ENCODE peak calls at places on chromosomes 13 and 19, in six cellular contexts. O is OCI-LY7, D is transverse colon, Q is mammary epithelial cell, L is adrenal gland, G is A549. V is an unnamed sample. For H3K9me3, the result is how much of the 10 kb centered on the place peaks cover.

GRCh38 chr19:44625531-44626066 is 12.2 kb downstream of the IGSF23 start:
- DNase-seq in O (no peak), D (no peak), Q (no peak), L (no peak), G (no peak), V (no peak)

GRCh38 chr19:3970313-3970807 is 539 bp downstream of the DAPK3 start:
- DNase-seq in O (no peak), D (no peak), Q (no peak), L (no peak), G (no peak), V (no peak)

GRCh38 chr13:78067290-78067689 is 148.7 kb upstream of the EDNRB start:
- DNase-seq in O (no peak), D (no peak), Q (no peak), L (no peak), G (no peak), V (no peak)

GRCh38 chr13:113275387-113275786 is 21.7 kb upstream of the LAMP1 start:
- DNase-seq in O (peak), D (peak), Q (peak), L (peak), G (peak), V (peak)

GRCh38 chr19:15810335-15810734 is 5.1 kb downstream of the OR10H1 start:
- DNase-seq in O (peak), D (peak), Q (peak), L (no peak), G (peak), V (peak)

GRCh38 chr13:80297094-80297493 is 43.8 kb downstream of the SPRY2 start:
- DNase-seq in O (no peak), D (no peak), Q (no peak), L (no peak), G (no peak), V (no peak)

GRCh38 chr13:20151612-20152011 is 9.2 kb downstream of the GJA3 start:
- DNase-seq in O (no peak), D (no peak), Q (no peak), L (no peak), G (no peak), V (no peak)

GRCh38 chr19:33763661-33764343 is 32.9 kb upstream of the KCTD15 start:
- DNase-seq in O (no peak), D (no peak), Q (no peak), L (no peak), G (no peak), V (no peak)

GRCh38 chr13:30711375-30711774 is 24.0 kb upstream of the ALOX5AP start:
- DNase-seq in O (no peak), D (no peak), Q (peak), L (no peak), G (peak), V (no peak)

GRCh38 chr13:112826565-112826964 is 136.7 kb downstream of the ATP11A start:
- DNase-seq in O (no peak), D (no peak), Q (no peak), L (no peak), G (no peak), V (no peak)

GRCh38 chr19:36392916-36393673 is 14.1 kb upstream of the ZFP14 start:
- DNase-seq in O (no peak), D (no peak), Q (no peak), L (no peak), G (peak), V (no peak)
- H3K9me3 ChIP-seq in O (half or more), D (half or more), Q (half or more), L (under half), G (half or more), V (under half)

DNA sequence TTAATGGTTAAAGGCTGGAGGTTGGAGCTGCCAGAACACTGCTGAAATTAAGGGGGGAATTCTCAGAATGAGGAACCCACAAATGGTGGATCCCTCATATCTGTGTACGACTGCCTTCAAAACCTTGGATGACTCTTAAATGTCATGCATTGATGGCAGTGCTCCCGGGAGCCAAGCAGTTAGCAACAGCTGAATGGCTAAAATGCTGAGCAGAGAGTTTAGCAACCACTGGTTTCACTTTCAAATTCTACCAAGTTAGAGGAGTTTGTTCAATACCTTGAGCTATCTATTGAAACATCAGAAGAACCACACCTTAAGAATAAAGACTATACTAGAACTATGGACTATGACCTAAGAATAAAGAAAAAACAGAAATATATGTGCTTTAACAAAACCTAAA is 41.4 kb downstream of the UQCRFS1 start:
- DNase-seq in O (no peak), D (no peak), Q (no peak), L (no peak), G (no peak), V (no peak)
- H3K9me3 ChIP-seq in O (under half), D (under half), Q (under half), L (under half), G (under half), V (under half)

DNA sequence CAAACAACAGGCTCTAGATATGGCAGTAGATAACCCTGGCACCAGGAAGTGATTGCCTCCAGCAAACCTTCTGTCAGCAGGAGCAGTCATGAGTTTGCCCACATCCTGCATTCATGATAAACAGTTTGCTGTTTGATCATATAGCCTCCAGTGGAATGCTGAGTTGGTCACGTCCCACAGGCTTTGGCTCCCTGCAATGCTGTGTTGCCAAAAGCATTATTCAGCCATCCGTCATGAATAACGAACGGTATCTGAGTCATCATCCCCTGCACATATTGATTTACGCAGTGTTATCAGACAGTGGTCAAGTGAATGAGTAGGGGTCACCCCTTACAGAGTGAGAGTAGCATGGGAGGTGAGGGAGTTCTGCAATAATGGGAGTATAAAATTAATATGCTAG is 21.9 kb upstream of the ZNF432 start:
- DNase-seq in O (no peak), D (no peak), Q (peak), L (no peak), G (no peak), V (no peak)
- H3K9me3 ChIP-seq in O (under half), D (half or more), Q (half or more), L (under half), G (half or more), V (under half)

GRCh38 chr13:48945626-48946025 is 30.1 kb upstream of the FNDC3A start:
- DNase-seq in O (no peak), D (no peak), Q (no peak), L (no peak), G (no peak), V (no peak)

GRCh38 chr13:48946163-48946562 is 29.5 kb upstream of the FNDC3A start:
- DNase-seq in O (no peak), D (no peak), Q (no peak), L (no peak), G (no peak), V (no peak)

GRCh38 chr13:48939728-48940127 is 36.0 kb upstream of the FNDC3A start:
- DNase-seq in O (no peak), D (no peak), Q (no peak), L (no peak), G (no peak), V (no peak)

GRCh38 chr13:48942131-48942530 is 33.6 kb upstream of the FNDC3A start:
- DNase-seq in O (no peak), D (no peak), Q (peak), L (no peak), G (no peak), V (no peak)

GRCh38 chr13:48944221-48944620 is 31.5 kb upstream of the FNDC3A start:
- DNase-seq in O (no peak), D (no peak), Q (no peak), L (no peak), G (no peak), V (peak)
- H3K9me3 ChIP-seq in O (under half), D (under half), Q (under half), L (under half), G (under half), V (under half)

DNA sequence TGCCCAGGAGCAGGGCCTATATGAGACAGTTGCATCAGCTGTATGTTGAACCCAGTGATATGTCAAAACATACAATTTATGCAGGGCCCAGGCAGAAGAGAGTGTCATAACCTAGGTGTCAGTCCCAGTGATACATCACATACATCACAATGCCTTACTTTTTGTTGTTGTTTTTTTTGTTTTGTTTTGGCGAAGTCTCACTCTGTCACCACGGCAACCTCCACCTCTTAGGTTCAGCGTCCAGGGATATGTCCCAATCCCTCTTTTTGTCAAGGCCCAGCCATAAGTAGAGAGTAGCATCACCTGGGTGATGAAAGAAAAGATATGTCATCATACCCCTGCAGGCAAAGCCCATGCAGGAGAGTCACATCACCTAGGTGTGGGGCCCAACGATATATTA is 56.8 kb upstream of the ZNF730 start:
- DNase-seq in O (no peak), D (no peak), Q (no peak), L (no peak), G (no peak), V (no peak)
- H3K9me3 ChIP-seq in O (under half), D (under half), Q (under half), L (under half), G (under half), V (under half)

DNA sequence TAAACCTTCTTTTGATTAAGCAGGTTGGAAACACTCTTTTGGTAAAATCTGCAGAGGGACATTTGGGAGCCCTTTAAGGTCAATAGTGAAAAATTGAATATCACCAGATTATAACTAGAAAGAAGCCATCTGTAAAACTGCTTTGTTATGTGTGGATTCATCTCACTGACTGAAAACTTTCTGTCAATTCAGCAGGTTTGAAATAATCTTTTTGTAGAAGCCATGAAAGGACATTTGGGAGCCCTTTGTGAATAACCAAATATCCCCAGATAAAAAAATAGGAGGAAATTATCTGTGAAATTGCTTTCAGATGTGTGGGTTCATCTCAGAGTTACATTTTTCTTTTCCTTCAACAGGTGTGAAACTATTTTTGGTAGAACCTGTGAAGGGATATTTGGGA is 1690.7 kb downstream of the UQCRFS1 start:
- DNase-seq in O (no peak), D (no peak), Q (no peak), L (no peak), G (no peak), V (no peak)
- H3K9me3 ChIP-seq in O (half or more), D (half or more), Q (under half), L (under half), G (half or more), V (under half)

GRCh38 chr13:48615017-48615416 is 38.7 kb upstream of the CYSLTR2 start:
- DNase-seq in O (no peak), D (no peak), Q (no peak), L (no peak), G (no peak), V (no peak)
- H3K9me3 ChIP-seq in O (under half), D (under half), Q (under half), L (under half), G (under half), V (under half)

DNA sequence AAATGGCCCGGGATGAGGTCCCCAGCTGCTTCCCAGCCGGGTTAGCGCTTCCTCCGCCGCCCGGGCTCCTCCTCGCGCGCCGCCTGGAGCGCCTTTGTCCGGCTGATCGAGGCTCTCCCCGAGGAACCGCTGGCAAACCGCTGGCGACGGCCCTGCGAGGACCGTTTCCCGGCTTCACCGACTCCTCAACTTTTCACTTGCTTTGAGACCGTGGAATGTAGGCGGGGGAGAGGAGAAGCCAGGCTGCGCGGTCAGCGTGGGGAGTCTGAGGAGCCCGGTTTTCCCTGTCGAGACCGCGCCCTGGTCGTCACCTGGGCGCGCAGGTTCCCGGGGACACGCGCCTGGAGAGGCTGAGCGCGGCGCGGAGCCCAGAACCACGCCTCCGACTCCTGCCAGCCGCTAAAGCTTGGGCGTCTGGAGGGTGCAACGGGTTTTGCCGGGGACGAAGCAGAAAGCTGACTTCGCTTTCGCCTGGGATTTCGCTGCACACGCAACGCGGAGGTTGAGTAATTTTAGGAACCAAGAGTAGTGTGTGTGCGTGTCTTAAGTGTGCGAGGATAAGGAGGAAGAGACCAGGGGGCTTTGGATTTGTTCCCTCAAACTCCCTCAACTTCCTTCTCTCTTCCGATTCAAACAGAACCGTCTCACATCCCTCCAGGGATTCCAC is 7.3 kb upstream of the DGKH start:
- DNase-seq in O (peak), D (peak), Q (peak), L (peak), G (peak), V (peak)
- H3K9me3 ChIP-seq in O (under half), D (under half), Q (under half), L (under half), G (under half), V (under half)

GRCh38 chr19:40013991-40014390 is 17.1 kb downstream of the ZNF546 start:
- DNase-seq in O (no peak), D (no peak), Q (no peak), L (no peak), G (no peak), V (no peak)
- H3K9me3 ChIP-seq in O (under half), D (half or more), Q (under half), L (half or more), G (half or more), V (under half)

DNA sequence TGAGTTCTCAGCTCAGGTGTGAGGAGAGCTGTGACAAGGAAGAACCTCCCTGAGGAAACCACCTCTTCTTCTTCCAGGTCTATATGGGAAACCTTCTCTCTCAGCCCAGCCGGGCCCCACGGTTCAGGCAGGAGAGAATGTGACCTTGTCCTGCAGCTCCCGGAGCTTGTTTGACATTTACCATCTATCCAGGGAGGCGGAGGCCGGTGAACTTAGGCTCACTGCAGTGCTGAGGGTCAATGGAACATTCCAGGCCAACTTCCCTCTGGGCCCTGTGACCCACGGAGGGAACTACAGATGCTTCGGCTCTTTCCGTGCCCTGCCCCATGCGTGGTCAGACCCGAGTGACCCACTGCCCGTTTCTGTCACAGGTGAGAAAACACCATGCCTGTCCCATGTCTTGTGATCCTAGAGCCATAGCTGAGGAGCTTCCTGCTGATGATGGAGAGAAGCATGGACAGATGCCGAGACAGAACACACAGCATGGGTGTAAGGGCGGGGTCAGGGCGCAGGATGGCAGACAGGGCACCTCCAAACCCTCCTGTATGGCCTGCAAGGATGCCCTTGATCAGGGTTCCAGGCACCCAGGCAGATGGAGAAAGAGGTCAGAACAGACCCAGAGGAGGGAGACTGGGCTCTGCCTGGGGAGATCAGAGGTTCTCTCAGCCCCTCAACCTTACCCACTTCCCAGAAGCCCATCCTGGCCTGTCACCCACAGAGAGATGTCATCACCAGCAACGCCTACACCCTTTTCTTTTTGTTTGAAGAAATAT is 5.4 kb downstream of the KIR3DL3 start:
- DNase-seq in O (no peak), D (no peak), Q (no peak), L (no peak), G (no peak), V (no peak)
- H3K9me3 ChIP-seq in O (under half), D (under half), Q (under half), L (under half), G (under half), V (under half)